ENCODE peak calls at places on chromosomes 4 and X, in five cellular contexts. N is thyroid gland, Y is iris pigment epithelial cell, F is NCI-H1417, U is mucosa of descending colon. W is an unnamed sample.

GRCh38 chr4:40283413-40283812 is 51.7 kb upstream of the CHRNA9 start:
- DNase-seq in N (no peak), Y (no peak), F (no peak), U (no peak), W (no peak)

GRCh38 chrX:2656243-2656836 is 34.8 kb upstream of the CD99 start:
- DNase-seq in N (no peak), Y (no peak), F (no peak), U (no peak), W (no peak)

GRCh38 chr4:101865501-101866062 is 75.1 kb downstream of the BANK1 start:
- DNase-seq in N (no peak), Y (peak), F (no peak), U (no peak), W (no peak)

GRCh38 chr4:13415068-13415785 is 68.9 kb downstream of the RAB28 start:
- DNase-seq in N (no peak), Y (no peak), F (no peak), U (no peak), W (peak)

GRCh38 chr4:2354760-2355159 is 63.7 kb downstream of the ZFYVE28 start:
- DNase-seq in N (no peak), Y (no peak), F (no peak), U (no peak), W (no peak)

GRCh38 chrX:52346462-52347165 is 22.2 kb upstream of the XAGE2 start:
- DNase-seq in N (no peak), Y (no peak), F (no peak), U (no peak), W (no peak)

GRCh38 chr4:169999923-170000322 is 26.3 kb downstream of the MFAP3L start:
- DNase-seq in N (no peak), Y (no peak), F (no peak), U (no peak), W (no peak)

GRCh38 chrX:11944486-11944885 is 186.4 kb downstream of the MSL3 start:
- DNase-seq in N (no peak), Y (peak), F (peak), U (no peak), W (no peak)

GRCh38 chr4:98326168-98326567 is 65.0 kb downstream of the RAP1GDS1 start:
- DNase-seq in N (no peak), Y (no peak), F (no peak), U (no peak), W (no peak)

GRCh38 chr4:112889619-112890294 is 159.7 kb upstream of the ANK2 start:
- DNase-seq in N (no peak), Y (peak), F (peak), U (no peak), W (no peak)

GRCh38 chr4:117134386-117134785 is 49.0 kb upstream of the TRAM1L1 start:
- DNase-seq in N (peak), Y (peak), F (peak), U (no peak), W (no peak)

GRCh38 chr4:39933689-39934590 is 43.8 kb downstream of the PDS5A start:
- DNase-seq in N (no peak), Y (peak), F (no peak), U (no peak), W (no peak)

GRCh38 chr4:56757821-56758400 is 63.6 kb downstream of the SPINK2 start:
- DNase-seq in N (peak), Y (peak), F (no peak), U (peak), W (no peak)

GRCh38 chr4:42282081-42282901 is 115.0 kb upstream of the SHISA3 start:
- DNase-seq in N (peak), Y (peak), F (peak), U (no peak), W (peak)

GRCh38 chr4:189032939-189033338 is 893.7 kb downstream of the TRIML1 start:
- DNase-seq in N (no peak), Y (no peak), F (no peak), U (no peak), W (no peak)

GRCh38 chr4:53583513-53583912 is 7.8 kb downstream of the LNX1 start:
- DNase-seq in N (no peak), Y (no peak), F (no peak), U (no peak), W (no peak)

GRCh38 chr4:129085472-129085871 is 7.9 kb downstream of the SCLT1 start:
- DNase-seq in N (no peak), Y (no peak), F (no peak), U (no peak), W (no peak)

GRCh38 chrX:63657821-63658220 is 127.2 kb downstream of the ARHGEF9 start:
- DNase-seq in N (no peak), Y (peak), F (no peak), U (no peak), W (peak)

GRCh38 chrX:9515973-9516538 is 51.2 kb downstream of the TBL1X start:
- DNase-seq in N (no peak), Y (no peak), F (no peak), U (no peak), W (no peak)

GRCh38 chr4:99117876-99118693 is 26.0 kb downstream of the ADH4 start:
- DNase-seq in N (no peak), Y (no peak), F (peak), U (no peak), W (no peak)

GRCh38 chr4:149645790-149646189 is 169.9 kb downstream of the IQCM start:
- DNase-seq in N (no peak), Y (no peak), F (no peak), U (no peak), W (no peak)

GRCh38 chr4:159434496-159435241 is 331.8 kb downstream of the RAPGEF2 start:
- DNase-seq in N (no peak), Y (peak), F (no peak), U (no peak), W (no peak)

GRCh38 chrX:143669395-143669794 is 33.5 kb upstream of the SLITRK4 start:
- DNase-seq in N (no peak), Y (peak), F (peak), U (no peak), W (no peak)

GRCh38 chr4:87973283-87974169 is 2.0 kb upstream of the SPP1 start:
- DNase-seq in N (peak), Y (peak), F (peak), U (peak), W (peak)

GRCh38 chr4:46196086-46196485 is 72.2 kb upstream of the GABRG1 start:
- DNase-seq in N (no peak), Y (no peak), F (no peak), U (no peak), W (no peak)

GRCh38 chrX:24646745-24647182 is 383 bp downstream of the PCYT1B start:
- DNase-seq in N (no peak), Y (peak), F (no peak), U (no peak), W (no peak)

GRCh38 chr4:47704693-47705325 is 133.1 kb downstream of the CORIN start:
- DNase-seq in N (peak), Y (peak), F (peak), U (no peak), W (peak)

GRCh38 chrX:68307767-68308166 is 125.5 kb downstream of the OPHN1 start:
- DNase-seq in N (no peak), Y (peak), F (no peak), U (no peak), W (no peak)

GRCh38 chr4:70829015-70829414 is 10.7 kb downstream of the GRSF1 start:
- DNase-seq in N (no peak), Y (no peak), F (no peak), U (no peak), W (no peak)

GRCh38 chr4:53234669-53235068 is 131.2 kb downstream of the SCFD2 start:
- DNase-seq in N (no peak), Y (no peak), F (no peak), U (no peak), W (no peak)

GRCh38 chr4:33065749-33066148 is 2345.6 kb downstream of the PCDH7 start:
- DNase-seq in N (no peak), Y (no peak), F (no peak), U (no peak), W (no peak)

GRCh38 chr4:159201168-159201567 is 98.3 kb downstream of the RAPGEF2 start:
- DNase-seq in N (peak), Y (no peak), F (peak), U (no peak), W (no peak)

GRCh38 chr4:146243141-146243882 is 29.0 kb downstream of the REELD1 start:
- DNase-seq in N (no peak), Y (no peak), F (no peak), U (peak), W (peak)

W was measured in left ventricle myocardium superior.